ENCODE peak calls at places on chromosomes 4 and X, in seven cellular contexts. One of them, this sample, is unnamed.

GRCh38 chr4:6372649-6373525 is 99.5 kb downstream of the PPP2R2C start:
- DNase-seq in CD8-positive, alpha-beta T cell: no peak
- DNase-seq in small intestine: peak
- DNase-seq in lower lobe of right lung: no peak
- DNase-seq in H9: peak
- DNase-seq in psoas muscle: no peak
- DNase-seq in neural progenitor cell: peak
- DNase-seq in this sample: no peak

GRCh38 chr4:101103381-101104142 is 243.8 kb downstream of the PPP3CA start:
- DNase-seq in small intestine: no peak
- DNase-seq in neural progenitor cell: no peak
- DNase-seq in CD8-positive, alpha-beta T cell: no peak
- DNase-seq in psoas muscle: no peak
- DNase-seq in H9: no peak
- DNase-seq in lower lobe of right lung: no peak
- DNase-seq in this sample: no peak

GRCh38 chr4:64940698-64941097 is 531.4 kb upstream of the TECRL start:
- DNase-seq in CD8-positive, alpha-beta T cell: no peak
- DNase-seq in lower lobe of right lung: no peak
- DNase-seq in psoas muscle: no peak
- DNase-seq in H9: no peak
- DNase-seq in neural progenitor cell: no peak
- DNase-seq in small intestine: no peak
- DNase-seq in this sample: no peak

GRCh38 chr4:10381146-10381545 is 76.1 kb downstream of the ZNF518B start:
- DNase-seq in lower lobe of right lung: no peak
- DNase-seq in small intestine: no peak
- DNase-seq in neural progenitor cell: no peak
- DNase-seq in psoas muscle: no peak
- DNase-seq in H9: no peak
- DNase-seq in CD8-positive, alpha-beta T cell: no peak
- DNase-seq in this sample: no peak

GRCh38 chr4:80197132-80197573 is at the start of gene PRDM8:
- DNase-seq in H9: no peak
- DNase-seq in psoas muscle: no peak
- DNase-seq in neural progenitor cell: peak
- DNase-seq in lower lobe of right lung: no peak
- DNase-seq in CD8-positive, alpha-beta T cell: no peak
- DNase-seq in small intestine: no peak
- DNase-seq in this sample: no peak

GRCh38 chr4:67638157-67638556 is 62.8 kb downstream of the UBA6 start:
- DNase-seq in neural progenitor cell: no peak
- DNase-seq in CD8-positive, alpha-beta T cell: no peak
- DNase-seq in lower lobe of right lung: peak
- DNase-seq in small intestine: no peak
- DNase-seq in psoas muscle: no peak
- DNase-seq in H9: no peak
- DNase-seq in this sample: no peak

GRCh38 chr4:98568896-98569663 is 89.3 kb downstream of the TSPAN5 start:
- DNase-seq in lower lobe of right lung: no peak
- DNase-seq in CD8-positive, alpha-beta T cell: no peak
- DNase-seq in psoas muscle: no peak
- DNase-seq in neural progenitor cell: no peak
- DNase-seq in small intestine: no peak
- DNase-seq in H9: no peak
- DNase-seq in this sample: no peak

GRCh38 chr4:10655968-10656367 is 28.6 kb downstream of the CLNK start:
- DNase-seq in H9: no peak
- DNase-seq in small intestine: no peak
- DNase-seq in neural progenitor cell: no peak
- DNase-seq in psoas muscle: no peak
- DNase-seq in lower lobe of right lung: no peak
- DNase-seq in CD8-positive, alpha-beta T cell: no peak
- DNase-seq in this sample: peak

GRCh38 chr4:99540287-99540939 is 23.4 kb downstream of the TRMT10A start:
- DNase-seq in psoas muscle: no peak
- DNase-seq in CD8-positive, alpha-beta T cell: no peak
- DNase-seq in small intestine: peak
- DNase-seq in neural progenitor cell: no peak
- DNase-seq in H9: no peak
- DNase-seq in lower lobe of right lung: no peak
- DNase-seq in this sample: no peak

GRCh38 chr4:74056858-74057562 is 18.5 kb upstream of the CXCL3 start:
- DNase-seq in CD8-positive, alpha-beta T cell: no peak
- DNase-seq in lower lobe of right lung: no peak
- DNase-seq in H9: no peak
- DNase-seq in neural progenitor cell: no peak
- DNase-seq in psoas muscle: no peak
- DNase-seq in small intestine: no peak
- DNase-seq in this sample: peak

GRCh38 chrX:71992711-71993110 is 82.1 kb downstream of the NHSL2 start:
- DNase-seq in CD8-positive, alpha-beta T cell: peak
- DNase-seq in H9: no peak
- DNase-seq in neural progenitor cell: no peak
- DNase-seq in lower lobe of right lung: no peak
- DNase-seq in small intestine: peak
- DNase-seq in psoas muscle: no peak
- DNase-seq in this sample: no peak

GRCh38 chr4:48342559-48342878 is 1.2 kb downstream of the SLAIN2 start:
- DNase-seq in neural progenitor cell: no peak
- DNase-seq in psoas muscle: no peak
- DNase-seq in CD8-positive, alpha-beta T cell: peak
- DNase-seq in H9: no peak
- DNase-seq in small intestine: no peak
- DNase-seq in lower lobe of right lung: no peak
- DNase-seq in this sample: no peak

GRCh38 chr4:52853351-52853750 is 8.8 kb upstream of the RASL11B start:
- DNase-seq in CD8-positive, alpha-beta T cell: no peak
- DNase-seq in neural progenitor cell: no peak
- DNase-seq in small intestine: no peak
- DNase-seq in H9: no peak
- DNase-seq in psoas muscle: no peak
- DNase-seq in lower lobe of right lung: no peak
- DNase-seq in this sample: no peak

GRCh38 chr4:111802191-111802590 is 343.1 kb upstream of the FAM241A start:
- DNase-seq in H9: no peak
- DNase-seq in CD8-positive, alpha-beta T cell: no peak
- DNase-seq in small intestine: no peak
- DNase-seq in lower lobe of right lung: no peak
- DNase-seq in neural progenitor cell: no peak
- DNase-seq in psoas muscle: no peak
- DNase-seq in this sample: no peak

GRCh38 chr4:159305129-159305528 is 202.2 kb downstream of the RAPGEF2 start:
- DNase-seq in neural progenitor cell: no peak
- DNase-seq in psoas muscle: no peak
- DNase-seq in H9: no peak
- DNase-seq in lower lobe of right lung: no peak
- DNase-seq in small intestine: no peak
- DNase-seq in CD8-positive, alpha-beta T cell: no peak
- DNase-seq in this sample: no peak

GRCh38 chrX:77493677-77494553 is 46.7 kb downstream of the FGF16 start:
- DNase-seq in small intestine: no peak
- DNase-seq in psoas muscle: no peak
- DNase-seq in lower lobe of right lung: no peak
- DNase-seq in neural progenitor cell: peak
- DNase-seq in H9: peak
- DNase-seq in CD8-positive, alpha-beta T cell: no peak
- DNase-seq in this sample: peak

GRCh38 chrX:9370888-9371287 is 94.0 kb upstream of the TBL1X start:
- DNase-seq in neural progenitor cell: no peak
- DNase-seq in CD8-positive, alpha-beta T cell: no peak
- DNase-seq in lower lobe of right lung: no peak
- DNase-seq in small intestine: no peak
- DNase-seq in H9: no peak
- DNase-seq in psoas muscle: no peak
- DNase-seq in this sample: no peak

GRCh38 chr4:39718366-39719323 is 20.7 kb downstream of the UBE2K start:
- DNase-seq in H9: no peak
- DNase-seq in CD8-positive, alpha-beta T cell: no peak
- DNase-seq in neural progenitor cell: no peak
- DNase-seq in small intestine: no peak
- DNase-seq in lower lobe of right lung: no peak
- DNase-seq in psoas muscle: no peak
- DNase-seq in this sample: no peak

GRCh38 chrX:112636951-112637541 is 42.7 kb downstream of the LHFPL1 start:
- DNase-seq in small intestine: no peak
- DNase-seq in CD8-positive, alpha-beta T cell: no peak
- DNase-seq in psoas muscle: no peak
- DNase-seq in H9: no peak
- DNase-seq in neural progenitor cell: no peak
- DNase-seq in lower lobe of right lung: no peak
- DNase-seq in this sample: no peak

DNA sequence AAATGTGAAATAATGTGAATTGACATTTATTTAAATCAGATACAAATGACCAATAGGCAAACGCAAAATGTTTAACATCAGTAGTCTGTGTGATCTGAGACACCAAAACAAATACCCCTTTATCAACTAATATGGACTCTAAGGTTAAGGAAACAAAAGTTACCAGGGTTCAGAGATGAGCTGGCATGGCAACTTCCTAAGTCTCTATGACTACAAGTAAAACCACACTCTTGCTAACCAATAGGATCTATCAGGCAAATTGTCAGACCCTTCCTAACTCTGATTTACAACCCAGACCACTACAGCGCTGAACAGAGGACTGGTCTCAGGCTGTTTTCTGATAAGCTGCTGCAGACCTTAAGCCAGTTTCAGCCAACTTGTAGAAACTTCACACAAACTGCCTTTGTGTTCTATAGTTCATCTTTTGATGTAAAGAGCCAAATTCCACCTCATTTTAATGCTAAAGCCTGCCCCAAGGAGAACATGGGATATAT is 608.0 kb downstream of the TLL1 start:
- DNase-seq in CD8-positive, alpha-beta T cell: no peak
- DNase-seq in small intestine: no peak
- DNase-seq in neural progenitor cell: no peak
- DNase-seq in psoas muscle: no peak
- DNase-seq in H9: no peak
- DNase-seq in lower lobe of right lung: no peak
- DNase-seq in this sample: no peak
- H3K27ac ChIP-seq in CD8-positive, alpha-beta T cell: no peak
- H3K27ac ChIP-seq in small intestine: no peak
- H3K27ac ChIP-seq in neural progenitor cell: no peak
- H3K27ac ChIP-seq in psoas muscle: no peak
- H3K27ac ChIP-seq in H9: no peak
- H3K27ac ChIP-seq in lower lobe of right lung: no peak
- H3K27ac ChIP-seq in this sample: no peak

DNA sequence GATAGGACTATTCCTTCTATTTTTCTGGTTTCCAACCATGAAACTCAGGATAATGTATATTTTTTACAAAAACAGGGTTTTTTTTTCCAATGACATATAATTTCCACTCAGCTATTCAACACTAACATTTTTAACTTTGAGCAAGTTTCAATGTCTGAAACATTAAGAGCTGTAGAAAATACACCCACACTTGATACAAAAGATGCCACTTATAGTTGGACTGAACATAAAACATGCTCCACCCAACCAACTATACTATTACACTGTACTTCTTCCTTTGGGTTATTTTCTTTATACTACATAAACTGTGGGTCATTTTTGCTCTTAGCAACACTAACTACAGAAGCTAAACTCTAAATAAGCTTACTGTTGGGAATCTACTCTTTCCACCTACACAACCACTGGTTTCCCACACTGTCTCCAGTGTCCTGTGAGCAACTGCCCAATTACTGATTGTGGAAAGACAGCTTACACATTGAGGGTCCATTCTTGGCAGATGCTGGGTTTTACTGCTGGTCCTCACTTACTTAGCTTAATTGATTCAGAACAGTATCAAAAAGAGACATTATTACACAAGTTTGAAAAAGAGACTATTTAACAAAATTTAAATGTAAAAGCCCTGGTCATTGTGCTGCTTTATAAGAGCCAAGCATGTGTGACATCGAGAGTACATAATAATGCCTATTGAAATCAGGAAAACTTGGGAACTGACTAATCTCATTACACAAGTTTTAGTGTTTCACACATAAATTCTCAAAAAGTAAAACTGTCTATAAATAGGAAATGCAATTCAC is 6.3 kb downstream of the AMMECR1 start:
- DNase-seq in neural progenitor cell: no peak
- DNase-seq in psoas muscle: no peak
- DNase-seq in lower lobe of right lung: no peak
- DNase-seq in small intestine: no peak
- DNase-seq in CD8-positive, alpha-beta T cell: no peak
- DNase-seq in H9: no peak
- DNase-seq in this sample: no peak
- H3K27ac ChIP-seq in neural progenitor cell: no peak
- H3K27ac ChIP-seq in psoas muscle: no peak
- H3K27ac ChIP-seq in lower lobe of right lung: no peak
- H3K27ac ChIP-seq in small intestine: no peak
- H3K27ac ChIP-seq in CD8-positive, alpha-beta T cell: no peak
- H3K27ac ChIP-seq in H9: no peak
- H3K27ac ChIP-seq in this sample: no peak

DNA sequence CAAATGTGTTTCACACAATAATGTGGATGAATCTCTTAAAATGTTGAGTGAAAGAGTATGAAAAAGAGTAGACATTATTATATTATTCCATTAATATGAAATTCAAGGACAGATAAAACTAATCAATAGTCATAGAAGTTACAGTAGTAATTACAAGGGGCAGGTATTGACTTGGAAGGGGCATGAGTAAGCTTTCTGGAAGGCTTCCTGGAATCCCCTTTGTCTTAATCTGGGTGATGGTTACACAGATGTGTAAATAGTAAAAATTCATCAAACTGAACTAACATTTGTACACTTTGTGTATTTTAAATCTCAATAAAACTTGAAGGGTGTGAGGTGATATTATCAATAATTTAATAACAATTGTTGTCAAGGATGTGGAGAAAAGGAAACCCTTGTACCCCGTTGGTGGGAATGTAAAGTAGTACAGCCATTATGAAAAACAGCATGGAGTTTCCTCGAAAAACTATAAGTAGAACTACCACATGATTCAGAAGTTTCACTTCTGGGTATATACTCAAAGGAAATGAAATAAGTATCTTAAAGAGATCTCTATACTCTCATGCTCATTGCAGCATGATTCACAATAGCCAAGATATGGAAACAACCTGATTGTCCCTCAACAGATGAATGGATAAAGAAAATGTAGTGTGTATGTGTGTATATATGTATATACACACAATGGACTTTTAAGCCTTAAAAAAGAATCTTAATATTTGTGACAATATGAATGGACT is 96.9 kb upstream of the MID1IP1 start:
- DNase-seq in H9: no peak
- DNase-seq in small intestine: no peak
- DNase-seq in lower lobe of right lung: no peak
- DNase-seq in CD8-positive, alpha-beta T cell: no peak
- DNase-seq in psoas muscle: no peak
- DNase-seq in neural progenitor cell: no peak
- DNase-seq in this sample: no peak
- H3K27ac ChIP-seq in H9: no peak
- H3K27ac ChIP-seq in small intestine: no peak
- H3K27ac ChIP-seq in lower lobe of right lung: no peak
- H3K27ac ChIP-seq in CD8-positive, alpha-beta T cell: no peak
- H3K27ac ChIP-seq in psoas muscle: no peak
- H3K27ac ChIP-seq in neural progenitor cell: no peak
- H3K27ac ChIP-seq in this sample: no peak

DNA sequence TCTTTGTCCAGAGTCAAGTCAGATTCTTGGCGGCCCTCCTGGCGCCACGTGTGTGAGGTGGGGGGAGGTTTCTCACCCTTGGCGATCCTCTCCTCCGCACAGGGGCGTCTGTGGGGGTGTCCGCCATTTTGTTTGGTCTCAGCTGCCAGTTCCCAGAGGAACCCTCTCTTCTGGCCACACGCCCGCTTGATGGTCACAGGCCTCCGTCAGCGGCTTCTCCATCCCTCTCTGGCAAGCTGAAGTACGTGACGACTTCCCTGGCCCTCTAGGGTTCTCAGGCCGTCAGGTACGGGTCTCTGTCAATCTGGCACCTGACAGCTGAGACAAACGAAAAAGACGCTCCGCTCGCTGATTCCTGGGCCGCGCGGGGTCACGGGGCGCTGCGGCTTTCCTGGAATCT is 272.6 kb downstream of the TRIML1 start:
- DNase-seq in small intestine: no peak
- DNase-seq in psoas muscle: no peak
- DNase-seq in CD8-positive, alpha-beta T cell: no peak
- DNase-seq in neural progenitor cell: no peak
- DNase-seq in H9: no peak
- DNase-seq in lower lobe of right lung: no peak
- DNase-seq in this sample: no peak
- H3K27ac ChIP-seq in small intestine: no peak
- H3K27ac ChIP-seq in psoas muscle: no peak
- H3K27ac ChIP-seq in CD8-positive, alpha-beta T cell: no peak
- H3K27ac ChIP-seq in neural progenitor cell: no peak
- H3K27ac ChIP-seq in H9: no peak
- H3K27ac ChIP-seq in lower lobe of right lung: no peak
- H3K27ac ChIP-seq in this sample: no peak